ENCODE peak calls at places on chromosomes 6 and 20, in six cellular contexts. D is activated T-cell treated with anti-CD3 and anti-CD28 coated beads, Interleukin-2, amount 50 U/mL, for 24 hours; K is NB4; E is cerebellum; I is CD8-positive, alpha-beta T cell; G is effector CD8-positive, alpha-beta T cell. C is an unnamed sample.

GRCh38 chr20:62122659-62123449 is 579 bp downstream of the LSM14B start:
- DNase-seq in K (peak; percentile 51), G (peak; percentile 54), E (no peak), D (peak; percentile 65), I (peak; percentile 44), C (peak; percentile 29)

GRCh38 chr6:5179917-5180316 is 80.8 kb downstream of the LYRM4 start:
- DNase-seq in E (no peak), K (no peak), G (no peak), D (no peak), I (no peak), C (no peak)

GRCh38 chr6:67888546-67888885 is 746.6 kb upstream of the ADGRB3 start:
- DNase-seq in G (no peak), D (no peak), I (no peak), E (no peak), K (no peak), C (no peak)

GRCh38 chr20:4661191-4661590 is 60.5 kb upstream of the PRND start:
- DNase-seq in K (peak; percentile 38), E (no peak), D (peak; percentile 56), G (no peak), I (no peak), C (peak; percentile 36)

GRCh38 chr6:149580880-149581279 is 14.7 kb downstream of the GINM1 start:
- DNase-seq in E (no peak), K (no peak), D (no peak), G (no peak), I (no peak), C (no peak)

GRCh38 chr20:46681032-46681854 is 8.0 kb downstream of the TP53RK start:
- DNase-seq in E (peak; percentile 68), G (peak; percentile 56), K (peak; percentile 79), I (peak; percentile 73), D (peak; percentile 69), C (peak; percentile 47)

GRCh38 chr6:37783831-37784584 is 35.5 kb upstream of the ZFAND3 start:
- DNase-seq in I (no peak), G (no peak), K (peak; percentile 24), E (peak; percentile 42), D (no peak), C (no peak)

GRCh38 chr20:58146761-58147160 is 81.7 kb downstream of the ANKRD60 start:
- DNase-seq in K (no peak), E (no peak), D (no peak), I (no peak), G (no peak), C (no peak)

GRCh38 chr6:85672050-85672449 is 29.4 kb upstream of the SYNCRIP start:
- DNase-seq in I (no peak), G (no peak), E (no peak), K (peak; percentile 53), D (no peak), C (no peak)

GRCh38 chr6:153024401-153025017 is 22.0 kb upstream of the MTRF1L start:
- DNase-seq in I (peak; percentile 29), G (peak; percentile 4), E (peak; percentile 53), K (peak; percentile 72), D (peak; percentile 44), C (peak; percentile 48)

GRCh38 chr6:32073066-32073465 is 34.9 kb downstream of the CYP21A2 start:
- DNase-seq in E (no peak), D (no peak), G (no peak), K (no peak), I (no peak), C (no peak)

GRCh38 chr6:33578588-33579011 is 1.5 kb downstream of the BAK1 start:
- DNase-seq in K (no peak), D (peak; percentile 55), G (peak; percentile 16), I (peak; percentile 42), E (no peak), C (peak; percentile 60)

GRCh38 chr6:168088161-168089106 is 9.4 kb upstream of the FRMD1 start:
- DNase-seq in E (no peak), K (no peak), D (no peak), I (no peak), G (no peak), C (no peak)

GRCh38 chr6:48813821-48814220 is 649.2 kb downstream of the MMUT start:
- DNase-seq in K (no peak), G (no peak), E (no peak), I (no peak), D (no peak), C (no peak)

GRCh38 chr20:9989066-9989724 is 45.6 kb upstream of the ANKEF1 start:
- DNase-seq in K (peak; percentile 34), E (no peak), I (no peak), D (no peak), G (no peak), C (no peak)

GRCh38 chr6:107697682-107698081 is 126.4 kb downstream of the SCML4 start:
- DNase-seq in I (no peak), K (no peak), G (no peak), E (no peak), D (no peak), C (no peak)

C was measured in CD4-positive, alpha-beta memory T cell.